ENCODE peak calls at places on chromosomes 4 and X, in nine cellular contexts. One of them, this sample, is unnamed.

GRCh38 chr4:54228563-54229501 is at the start of gene PDGFRA:
- DNase-seq in BJ: peak; percentile 73
- DNase-seq in endothelial cell: no peak
- DNase-seq in osteocyte: peak; percentile 89
- DNase-seq in heart left ventricle: peak; percentile 75
- DNase-seq in heart right ventricle: peak; percentile 58
- DNase-seq in NB4: no peak
- DNase-seq in WERI-Rb-1: no peak
- DNase-seq in fibroblast of lung: peak; percentile 84
- DNase-seq in this sample: no peak

GRCh38 chr4:166049036-166049435 is 176.0 kb downstream of the TLL1 start:
- DNase-seq in heart right ventricle: no peak
- DNase-seq in WERI-Rb-1: no peak
- DNase-seq in fibroblast of lung: no peak
- DNase-seq in BJ: no peak
- DNase-seq in NB4: no peak
- DNase-seq in heart left ventricle: no peak
- DNase-seq in osteocyte: no peak
- DNase-seq in endothelial cell: no peak
- DNase-seq in this sample: no peak

GRCh38 chr4:186104114-186104894 is at the start of gene FAM149A:
- DNase-seq in endothelial cell: no peak
- DNase-seq in fibroblast of lung: peak; percentile 6
- DNase-seq in heart right ventricle: peak; percentile 35
- DNase-seq in WERI-Rb-1: peak; percentile 55
- DNase-seq in NB4: no peak
- DNase-seq in osteocyte: peak; percentile 49
- DNase-seq in BJ: no peak
- DNase-seq in heart left ventricle: no peak
- DNase-seq in this sample: peak; percentile 71

GRCh38 chr4:177323416-177323815 is 13.7 kb downstream of the NEIL3 start:
- DNase-seq in heart left ventricle: no peak
- DNase-seq in BJ: no peak
- DNase-seq in WERI-Rb-1: no peak
- DNase-seq in endothelial cell: no peak
- DNase-seq in osteocyte: no peak
- DNase-seq in heart right ventricle: no peak
- DNase-seq in fibroblast of lung: no peak
- DNase-seq in NB4: no peak
- DNase-seq in this sample: no peak

GRCh38 chrX:2540426-2540942 is 39.7 kb upstream of the DHRSX start:
- DNase-seq in fibroblast of lung: peak; percentile 6
- DNase-seq in heart left ventricle: no peak
- DNase-seq in NB4: no peak
- DNase-seq in osteocyte: no peak
- DNase-seq in heart right ventricle: no peak
- DNase-seq in WERI-Rb-1: no peak
- DNase-seq in BJ: no peak
- DNase-seq in endothelial cell: no peak
- DNase-seq in this sample: no peak

GRCh38 chr4:70996014-70996353 is 2.5 kb downstream of the DCK start:
- DNase-seq in endothelial cell: no peak
- DNase-seq in NB4: peak; percentile 42
- DNase-seq in heart right ventricle: no peak
- DNase-seq in fibroblast of lung: no peak
- DNase-seq in BJ: no peak
- DNase-seq in osteocyte: no peak
- DNase-seq in WERI-Rb-1: no peak
- DNase-seq in heart left ventricle: no peak
- DNase-seq in this sample: peak; percentile 52

GRCh38 chrX:109155161-109155560 is 326.7 kb downstream of the GUCY2F start:
- DNase-seq in heart right ventricle: no peak
- DNase-seq in fibroblast of lung: no peak
- DNase-seq in NB4: peak; percentile 4
- DNase-seq in endothelial cell: no peak
- DNase-seq in WERI-Rb-1: no peak
- DNase-seq in BJ: no peak
- DNase-seq in heart left ventricle: no peak
- DNase-seq in osteocyte: no peak
- DNase-seq in this sample: no peak

GRCh38 chr4:129246850-129247542 is 151.0 kb downstream of the C4orf33 start:
- DNase-seq in BJ: no peak
- DNase-seq in WERI-Rb-1: no peak
- DNase-seq in NB4: no peak
- DNase-seq in fibroblast of lung: no peak
- DNase-seq in osteocyte: no peak
- DNase-seq in endothelial cell: no peak
- DNase-seq in heart left ventricle: no peak
- DNase-seq in heart right ventricle: no peak
- DNase-seq in this sample: no peak

GRCh38 chr4:151415978-151416377 is 7.0 kb downstream of the FHIP1A start:
- DNase-seq in heart left ventricle: no peak
- DNase-seq in fibroblast of lung: peak; percentile 89
- DNase-seq in osteocyte: no peak
- DNase-seq in heart right ventricle: no peak
- DNase-seq in WERI-Rb-1: no peak
- DNase-seq in endothelial cell: no peak
- DNase-seq in BJ: peak; percentile 56
- DNase-seq in NB4: no peak
- DNase-seq in this sample: no peak

GRCh38 chrX:108417257-108417656 is 21.0 kb downstream of the COL4A6 start:
- DNase-seq in osteocyte: no peak
- DNase-seq in heart right ventricle: no peak
- DNase-seq in fibroblast of lung: no peak
- DNase-seq in NB4: no peak
- DNase-seq in endothelial cell: no peak
- DNase-seq in heart left ventricle: no peak
- DNase-seq in BJ: no peak
- DNase-seq in WERI-Rb-1: no peak
- DNase-seq in this sample: no peak

GRCh38 chr4:181821039-181822004 is 421.9 kb upstream of the TENM3 start:
- DNase-seq in heart left ventricle: no peak
- DNase-seq in fibroblast of lung: peak; percentile 90
- DNase-seq in endothelial cell: no peak
- DNase-seq in NB4: no peak
- DNase-seq in osteocyte: no peak
- DNase-seq in heart right ventricle: no peak
- DNase-seq in BJ: no peak
- DNase-seq in WERI-Rb-1: no peak
- DNase-seq in this sample: no peak

GRCh38 chr4:78545275-78546246 is 6.0 kb upstream of the ANXA3 start:
- DNase-seq in WERI-Rb-1: no peak
- DNase-seq in heart left ventricle: no peak
- DNase-seq in NB4: no peak
- DNase-seq in osteocyte: no peak
- DNase-seq in heart right ventricle: no peak
- DNase-seq in BJ: no peak
- DNase-seq in fibroblast of lung: peak; percentile 66
- DNase-seq in endothelial cell: no peak
- DNase-seq in this sample: no peak

GRCh38 chr4:73621357-73621756 is 1.1 kb upstream of the RASSF6 start:
- DNase-seq in osteocyte: no peak
- DNase-seq in heart left ventricle: no peak
- DNase-seq in fibroblast of lung: no peak
- DNase-seq in NB4: no peak
- DNase-seq in BJ: no peak
- DNase-seq in WERI-Rb-1: no peak
- DNase-seq in heart right ventricle: no peak
- DNase-seq in endothelial cell: no peak
- DNase-seq in this sample: no peak

GRCh38 chr4:4504783-4505182 is 37.1 kb downstream of the STX18 start:
- DNase-seq in WERI-Rb-1: no peak
- DNase-seq in heart left ventricle: no peak
- DNase-seq in endothelial cell: no peak
- DNase-seq in BJ: no peak
- DNase-seq in heart right ventricle: no peak
- DNase-seq in NB4: no peak
- DNase-seq in fibroblast of lung: no peak
- DNase-seq in osteocyte: no peak
- DNase-seq in this sample: no peak

GRCh38 chrX:69036674-69037573 is 128.3 kb downstream of the PJA1 start:
- DNase-seq in heart left ventricle: no peak
- DNase-seq in fibroblast of lung: no peak
- DNase-seq in BJ: no peak
- DNase-seq in WERI-Rb-1: no peak
- DNase-seq in heart right ventricle: no peak
- DNase-seq in NB4: no peak
- DNase-seq in osteocyte: peak; percentile 77
- DNase-seq in endothelial cell: no peak
- DNase-seq in this sample: no peak

GRCh38 chr4:81839347-81840042 is 367.8 kb upstream of the RASGEF1B start:
- DNase-seq in WERI-Rb-1: no peak
- DNase-seq in NB4: no peak
- DNase-seq in heart right ventricle: no peak
- DNase-seq in BJ: no peak
- DNase-seq in endothelial cell: no peak
- DNase-seq in heart left ventricle: no peak
- DNase-seq in osteocyte: no peak
- DNase-seq in fibroblast of lung: no peak
- DNase-seq in this sample: peak; percentile 33

GRCh38 chrX:155086961-155087735 is 15.8 kb downstream of the BRCC3 start:
- DNase-seq in NB4: no peak
- DNase-seq in BJ: no peak
- DNase-seq in heart right ventricle: no peak
- DNase-seq in fibroblast of lung: no peak
- DNase-seq in WERI-Rb-1: no peak
- DNase-seq in osteocyte: no peak
- DNase-seq in heart left ventricle: no peak
- DNase-seq in endothelial cell: no peak
- DNase-seq in this sample: no peak

GRCh38 chr4:173802714-173803022 is 272.6 kb upstream of the HAND2 start:
- DNase-seq in fibroblast of lung: no peak
- DNase-seq in heart left ventricle: no peak
- DNase-seq in heart right ventricle: no peak
- DNase-seq in NB4: no peak
- DNase-seq in BJ: no peak
- DNase-seq in WERI-Rb-1: no peak
- DNase-seq in endothelial cell: no peak
- DNase-seq in osteocyte: no peak
- DNase-seq in this sample: no peak

GRCh38 chrX:110444996-110445395 is 86.3 kb downstream of the RTL9 start:
- DNase-seq in heart left ventricle: no peak
- DNase-seq in fibroblast of lung: no peak
- DNase-seq in endothelial cell: no peak
- DNase-seq in WERI-Rb-1: no peak
- DNase-seq in osteocyte: no peak
- DNase-seq in BJ: no peak
- DNase-seq in heart right ventricle: no peak
- DNase-seq in NB4: no peak
- DNase-seq in this sample: no peak

GRCh38 chrX:110448459-110448858 is 89.8 kb downstream of the RTL9 start:
- DNase-seq in fibroblast of lung: no peak
- DNase-seq in WERI-Rb-1: no peak
- DNase-seq in endothelial cell: no peak
- DNase-seq in heart right ventricle: no peak
- DNase-seq in NB4: no peak
- DNase-seq in osteocyte: no peak
- DNase-seq in BJ: no peak
- DNase-seq in heart left ventricle: no peak
- DNase-seq in this sample: no peak

GRCh38 chrX:110437686-110438085 is 79.0 kb downstream of the RTL9 start:
- DNase-seq in osteocyte: no peak
- DNase-seq in NB4: no peak
- DNase-seq in heart left ventricle: no peak
- DNase-seq in BJ: no peak
- DNase-seq in endothelial cell: no peak
- DNase-seq in heart right ventricle: no peak
- DNase-seq in WERI-Rb-1: no peak
- DNase-seq in fibroblast of lung: no peak
- DNase-seq in this sample: no peak

GRCh38 chrX:110440016-110440805 is 81.6 kb downstream of the RTL9 start:
- DNase-seq in heart right ventricle: no peak
- DNase-seq in osteocyte: no peak
- DNase-seq in NB4: no peak
- DNase-seq in fibroblast of lung: no peak
- DNase-seq in endothelial cell: no peak
- DNase-seq in WERI-Rb-1: no peak
- DNase-seq in heart left ventricle: no peak
- DNase-seq in BJ: no peak
- DNase-seq in this sample: no peak

DNA sequence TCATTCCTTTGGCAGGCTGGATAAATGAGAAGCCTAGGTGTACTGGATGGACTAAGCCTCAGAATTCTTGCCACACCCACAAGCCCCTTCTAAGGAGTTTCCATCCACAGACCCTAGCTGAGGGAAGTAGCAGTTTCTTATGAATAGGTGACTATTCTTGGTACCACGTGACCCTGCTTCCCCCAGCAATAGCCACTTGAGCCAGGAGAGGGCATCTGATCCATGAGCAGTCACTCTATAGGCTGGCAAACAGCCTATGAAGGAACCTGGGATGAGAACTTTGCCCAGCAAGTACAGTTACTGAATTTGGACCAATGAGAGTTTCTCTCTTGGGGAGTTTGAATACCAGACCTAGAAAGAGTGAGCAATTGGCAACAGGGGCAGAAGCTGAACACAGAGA is 84.0 kb downstream of the RTL9 start:
- DNase-seq in heart right ventricle: no peak
- DNase-seq in NB4: peak; percentile 45
- DNase-seq in fibroblast of lung: peak; percentile 28
- DNase-seq in heart left ventricle: no peak
- DNase-seq in WERI-Rb-1: peak; percentile 31
- DNase-seq in endothelial cell: peak; percentile 15
- DNase-seq in osteocyte: no peak
- DNase-seq in BJ: no peak
- DNase-seq in this sample: peak; percentile 6
- TF ChIP-seq CTCF in heart right ventricle: no peak
- TF ChIP-seq CTCF in NB4: peak; percentile 45
- TF ChIP-seq CTCF in fibroblast of lung: peak; percentile 35
- TF ChIP-seq CTCF in heart left ventricle: no peak
- TF ChIP-seq CTCF in WERI-Rb-1: peak; percentile 40
- TF ChIP-seq CTCF in endothelial cell: peak; percentile 14
- TF ChIP-seq CTCF in osteocyte: peak; percentile 36
- TF ChIP-seq CTCF in BJ: peak; percentile 29
- TF ChIP-seq CTCF in this sample: no peak

GRCh38 chr4:189436207-189436606 is 504.5 kb upstream of the FRG1 start:
- DNase-seq in BJ: no peak
- DNase-seq in WERI-Rb-1: no peak
- DNase-seq in heart left ventricle: no peak
- DNase-seq in osteocyte: no peak
- DNase-seq in heart right ventricle: no peak
- DNase-seq in NB4: no peak
- DNase-seq in fibroblast of lung: no peak
- DNase-seq in endothelial cell: peak; percentile 10
- DNase-seq in this sample: no peak
- TF ChIP-seq CTCF in BJ: no peak
- TF ChIP-seq CTCF in WERI-Rb-1: peak; percentile 47
- TF ChIP-seq CTCF in heart left ventricle: peak; percentile 21
- TF ChIP-seq CTCF in osteocyte: no peak
- TF ChIP-seq CTCF in heart right ventricle: no peak
- TF ChIP-seq CTCF in NB4: peak; percentile 22
- TF ChIP-seq CTCF in fibroblast of lung: no peak
- TF ChIP-seq CTCF in endothelial cell: no peak
- TF ChIP-seq CTCF in this sample: no peak

GRCh38 chr4:1092026-1092982 is 21.1 kb downstream of the RNF212 start:
- DNase-seq in osteocyte: no peak
- DNase-seq in endothelial cell: no peak
- DNase-seq in NB4: no peak
- DNase-seq in WERI-Rb-1: no peak
- DNase-seq in heart left ventricle: no peak
- DNase-seq in fibroblast of lung: no peak
- DNase-seq in heart right ventricle: no peak
- DNase-seq in BJ: no peak
- DNase-seq in this sample: no peak
- TF ChIP-seq CTCF in osteocyte: no peak
- TF ChIP-seq CTCF in endothelial cell: no peak
- TF ChIP-seq CTCF in NB4: no peak
- TF ChIP-seq CTCF in WERI-Rb-1: peak; percentile 46
- TF ChIP-seq CTCF in heart left ventricle: no peak
- TF ChIP-seq CTCF in fibroblast of lung: peak; percentile 3
- TF ChIP-seq CTCF in heart right ventricle: no peak
- TF ChIP-seq CTCF in BJ: peak; percentile 22
- TF ChIP-seq CTCF in this sample: no peak

GRCh38 chrX:111164728-111165127 is 68.7 kb downstream of the PAK3 start:
- DNase-seq in heart right ventricle: no peak
- DNase-seq in osteocyte: no peak
- DNase-seq in heart left ventricle: no peak
- DNase-seq in fibroblast of lung: no peak
- DNase-seq in NB4: peak; percentile 15
- DNase-seq in BJ: no peak
- DNase-seq in WERI-Rb-1: peak; percentile 16
- DNase-seq in endothelial cell: peak; percentile 3
- DNase-seq in this sample: no peak
- TF ChIP-seq CTCF in heart right ventricle: peak; percentile 26
- TF ChIP-seq CTCF in osteocyte: no peak
- TF ChIP-seq CTCF in heart left ventricle: peak; percentile 26
- TF ChIP-seq CTCF in fibroblast of lung: no peak
- TF ChIP-seq CTCF in NB4: peak; percentile 9
- TF ChIP-seq CTCF in BJ: peak; percentile 17
- TF ChIP-seq CTCF in WERI-Rb-1: peak; percentile 46
- TF ChIP-seq CTCF in endothelial cell: no peak
- TF ChIP-seq CTCF in this sample: no peak

This sample was measured in activated CD8-positive, alpha-beta T cell treated with anti-CD3 and anti-CD28 coated beads for 36 hours.